ENCODE peak calls at places on chromosomes 4 and X, in nine cellular contexts. Z, Q, M, J, U, E, Y, V and P are unnamed samples.
A peak's percentile ranks its signal among the peaks of the same experiment; 100 is the strongest.

GRCh38 chr4:98506462-98507132 is 151.8 kb downstream of the TSPAN5 start:
- DNase-seq in Z (no peak), Q (no peak), M (no peak), J (no peak), U (peak; percentile 55), E (peak; percentile 30), Y (no peak), V (no peak), P (peak; percentile 10)

GRCh38 chrX:2187352-2188115 is 313.2 kb downstream of the DHRSX start:
- DNase-seq in Z (no peak), Q (no peak), M (no peak), J (no peak), U (no peak), E (no peak), Y (no peak), V (no peak), P (no peak)

GRCh38 chr4:92304636-92305035 is 870 bp downstream of the GRID2 start:
- DNase-seq in Z (no peak), Q (no peak), M (no peak), J (no peak), U (peak; percentile 43), E (peak; percentile 26), Y (no peak), V (no peak), P (no peak)

GRCh38 chr4:139734201-139734874 is 68.7 kb downstream of the MGST2 start:
- DNase-seq in Z (no peak), Q (no peak), M (no peak), J (no peak), U (no peak), E (no peak), Y (no peak), V (no peak), P (no peak)

GRCh38 chr4:38377195-38377594 is 286.8 kb upstream of the KLF3 start:
- DNase-seq in Z (no peak), Q (no peak), M (no peak), J (no peak), U (no peak), E (no peak), Y (no peak), V (no peak), P (no peak)

GRCh38 chr4:22987861-22988260 is 295.1 kb downstream of the GBA3 start:
- DNase-seq in Z (no peak), Q (no peak), M (no peak), J (no peak), U (no peak), E (no peak), Y (no peak), V (no peak), P (no peak)

GRCh38 chr4:137610960-137611359 is 78.7 kb upstream of the PCDH18 start:
- DNase-seq in Z (no peak), Q (no peak), M (no peak), J (no peak), U (peak; percentile 41), E (peak; percentile 24), Y (no peak), V (no peak), P (no peak)

GRCh38 chr4:17376205-17376604 is 135.7 kb downstream of the QDPR start:
- DNase-seq in Z (no peak), Q (no peak), M (no peak), J (no peak), U (no peak), E (no peak), Y (no peak), V (no peak), P (no peak)

GRCh38 chrX:79288723-79289122 is 78.4 kb downstream of the ITM2A start:
- DNase-seq in Z (no peak), Q (no peak), M (no peak), J (no peak), U (no peak), E (no peak), Y (no peak), V (no peak), P (no peak)

GRCh38 chr4:151866266-151866918 is 105.6 kb upstream of the GATB start:
- DNase-seq in Z (no peak), Q (no peak), M (no peak), J (no peak), U (no peak), E (no peak), Y (no peak), V (no peak), P (no peak)

GRCh38 chrX:15719324-15719968 is 18.6 kb upstream of the CA5B start:
- DNase-seq in Z (no peak), Q (no peak), M (no peak), J (no peak), U (no peak), E (no peak), Y (no peak), V (no peak), P (no peak)

GRCh38 chrX:23883737-23884354 is 23.9 kb downstream of the APOO start:
- DNase-seq in Z (no peak), Q (peak; percentile 22), M (no peak), J (no peak), U (no peak), E (no peak), Y (no peak), V (no peak), P (peak; percentile 40)

GRCh38 chr4:120071192-120071795 is 4.6 kb upstream of the MAD2L1 start:
- DNase-seq in Z (no peak), Q (peak; percentile 72), M (peak; percentile 53), J (peak; percentile 18), U (no peak), E (no peak), Y (no peak), V (no peak), P (peak; percentile 62)

GRCh38 chr4:81137446-81137845 is 77.6 kb downstream of the PRKG2 start:
- DNase-seq in Z (no peak), Q (no peak), M (no peak), J (no peak), U (no peak), E (no peak), Y (no peak), V (no peak), P (no peak)

GRCh38 chrX:122517781-122518180 is 666.3 kb upstream of the GRIA3 start:
- DNase-seq in Z (no peak), Q (no peak), M (no peak), J (no peak), U (no peak), E (no peak), Y (no peak), V (no peak), P (no peak)

GRCh38 chr4:18057821-18058533 is 36.4 kb upstream of the LCORL start:
- DNase-seq in Z (no peak), Q (no peak), M (no peak), J (no peak), U (no peak), E (no peak), Y (no peak), V (no peak), P (no peak)

GRCh38 chrX:101462892-101463291 is 22.4 kb upstream of the ARMCX4 start:
- DNase-seq in Z (no peak), Q (no peak), M (no peak), J (peak; percentile 27), U (peak; percentile 28), E (peak; percentile 6), Y (no peak), V (no peak), P (peak; percentile 8)

GRCh38 chrX:1323315-1323714 is 13.3 kb upstream of the IL3RA start:
- DNase-seq in Z (no peak), Q (peak; percentile 78), M (no peak), J (peak; percentile 47), U (peak; percentile 90), E (peak; percentile 7), Y (no peak), V (peak; percentile 5), P (peak; percentile 54)

GRCh38 chr4:181688416-181688815 is 554.8 kb upstream of the TENM3 start:
- DNase-seq in Z (no peak), Q (no peak), M (no peak), J (no peak), U (no peak), E (no peak), Y (no peak), V (no peak), P (no peak)

GRCh38 chr4:2290974-2291704 is 29.2 kb upstream of the MXD4 start:
- DNase-seq in Z (peak; percentile 57), Q (peak; percentile 73), M (peak; percentile 80), J (no peak), U (no peak), E (no peak), Y (no peak), V (no peak), P (peak; percentile 62)

GRCh38 chr4:113708250-113708649 is 53.3 kb downstream of the CAMK2D start:
- DNase-seq in Z (no peak), Q (no peak), M (no peak), J (no peak), U (no peak), E (no peak), Y (no peak), V (no peak), P (no peak)

GRCh38 chrX:7568597-7568996 is 274.4 kb upstream of the VCX start:
- DNase-seq in Z (no peak), Q (no peak), M (no peak), J (no peak), U (no peak), E (no peak), Y (no peak), V (no peak), P (no peak)

GRCh38 chr4:113645771-113646455 is 115.6 kb downstream of the CAMK2D start:
- DNase-seq in Z (no peak), Q (no peak), M (no peak), J (peak; percentile 14), U (peak; percentile 41), E (no peak), Y (no peak), V (no peak), P (peak; percentile 92)

GRCh38 chrX:110600745-110601310 is 194.8 kb downstream of the CHRDL1 start:
- DNase-seq in Z (no peak), Q (no peak), M (no peak), J (no peak), U (no peak), E (no peak), Y (no peak), V (no peak), P (no peak)

GRCh38 chrX:9569875-9570274 is 105.0 kb downstream of the TBL1X start:
- DNase-seq in Z (no peak), Q (no peak), M (no peak), J (no peak), U (no peak), E (no peak), Y (no peak), V (no peak), P (no peak)

GRCh38 chrX:9662148-9662547 is 103.5 kb downstream of the GPR143 start:
- DNase-seq in Z (no peak), Q (no peak), M (no peak), J (no peak), U (no peak), E (no peak), Y (no peak), V (no peak), P (no peak)

GRCh38 chrX:17405225-17405969 is 30.4 kb downstream of the NHS start:
- DNase-seq in Z (no peak), Q (no peak), M (no peak), J (no peak), U (no peak), E (no peak), Y (no peak), V (no peak), P (peak; percentile 45)

GRCh38 chr4:87133183-87133582 is 87.2 kb downstream of the KLHL8 start:
- DNase-seq in Z (no peak), Q (no peak), M (no peak), J (no peak), U (no peak), E (no peak), Y (no peak), V (no peak), P (no peak)

GRCh38 chrX:11758400-11759171 is 549 bp downstream of the MSL3 start:
- DNase-seq in Z (peak; percentile 92), Q (peak; percentile 93), M (peak; percentile 89), J (peak; percentile 73), U (peak; percentile 80), E (peak; percentile 84), Y (peak; percentile 72), V (peak; percentile 72), P (peak; percentile 77)

GRCh38 chrX:68758671-68759070 is 70.2 kb upstream of the EFNB1 start:
- DNase-seq in Z (no peak), Q (no peak), M (no peak), J (no peak), U (no peak), E (no peak), Y (no peak), V (no peak), P (no peak)

GRCh38 chrX:10502961-10503360 is 117.4 kb downstream of the MID1 start:
- DNase-seq in Z (no peak), Q (no peak), M (no peak), J (no peak), U (no peak), E (no peak), Y (no peak), V (no peak), P (no peak)